ENCODE peak calls at places on chromosomes 11 and 22, in ten cellular contexts. X is PC-3; S is CD4-positive, alpha-beta memory T cell; G is body of pancreas; I is neuronal stem cell; L is IMR-90; P is HCT116; J is ovary; V is lower lobe of right lung; R is heart left ventricle. K is an unnamed sample.

GRCh38 chr11:10743354-10744035 is 7.6 kb upstream of the CTR9 start:
- DNase-seq in J (no peak), X (no peak), G (no peak), R (no peak), L (no peak), I (no peak), P (no peak), S (peak; percentile 52), V (no peak), K (no peak)

GRCh38 chr11:22343411-22344032 is 5.3 kb downstream of the SLC17A6 start:
- DNase-seq in J (no peak), I (peak; percentile 21), X (no peak), G (no peak), L (no peak), P (no peak), R (no peak), V (no peak), S (no peak), K (no peak)

GRCh38 chr11:10076458-10077141 is 217.4 kb downstream of the SBF2 start:
- DNase-seq in P (peak; percentile 19), R (peak; percentile 75), L (peak; percentile 63), V (no peak), I (no peak), G (peak; percentile 22), J (peak; percentile 36), X (peak; percentile 59), S (no peak), K (no peak)

GRCh38 chr22:38638216-38638615 is 18.0 kb downstream of the FAM227A start:
- DNase-seq in V (no peak), S (no peak), L (peak; percentile 31), J (no peak), I (no peak), G (no peak), P (no peak), X (no peak), R (no peak), K (no peak)

GRCh38 chr11:63858628-63859550 is 20.0 kb downstream of the MARK2 start:
- DNase-seq in G (no peak), S (no peak), R (peak; percentile 48), P (no peak), I (no peak), J (no peak), V (no peak), X (no peak), L (peak; percentile 90), K (no peak)

GRCh38 chr11:131745405-131745804 is 375.0 kb downstream of the NTM start:
- DNase-seq in J (no peak), I (no peak), S (no peak), X (peak; percentile 26), L (peak; percentile 84), R (no peak), P (no peak), V (no peak), G (no peak), K (no peak)

GRCh38 chr11:130873766-130874165 is 42.5 kb downstream of the SNX19 start:
- DNase-seq in P (no peak), R (no peak), S (no peak), J (no peak), L (peak; percentile 76), G (no peak), X (peak; percentile 70), V (no peak), I (no peak), K (no peak)

GRCh38 chr11:34899633-34900016 is 16.6 kb downstream of the APIP start:
- DNase-seq in V (no peak), P (no peak), R (no peak), X (no peak), G (no peak), S (no peak), L (no peak), I (no peak), J (no peak), K (no peak)

GRCh38 chr11:61195016-61195695 is 8.2 kb upstream of the PGA3 start:
- DNase-seq in L (no peak), R (no peak), S (no peak), V (no peak), I (no peak), G (no peak), P (no peak), J (no peak), X (no peak), K (no peak)

GRCh38 chr11:19087658-19088057 is 27.1 kb upstream of the MRGPRX2 start:
- DNase-seq in X (peak; percentile 92), P (no peak), G (no peak), J (no peak), V (no peak), R (no peak), L (peak; percentile 60), I (no peak), S (no peak), K (no peak)

GRCh38 chr11:10302744-10303557 is 1.9 kb upstream of the ADM start:
- DNase-seq in X (peak; percentile 67), V (peak; percentile 94), P (no peak), J (peak; percentile 94), S (peak; percentile 73), I (peak; percentile 46), G (peak; percentile 84), L (peak; percentile 59), R (peak; percentile 93), K (peak; percentile 92)

GRCh38 chr22:45351956-45352355 is 42.2 kb downstream of the FAM118A start:
- DNase-seq in R (no peak), X (no peak), S (no peak), I (no peak), G (no peak), P (no peak), L (no peak), J (no peak), V (no peak), K (no peak)

DNA sequence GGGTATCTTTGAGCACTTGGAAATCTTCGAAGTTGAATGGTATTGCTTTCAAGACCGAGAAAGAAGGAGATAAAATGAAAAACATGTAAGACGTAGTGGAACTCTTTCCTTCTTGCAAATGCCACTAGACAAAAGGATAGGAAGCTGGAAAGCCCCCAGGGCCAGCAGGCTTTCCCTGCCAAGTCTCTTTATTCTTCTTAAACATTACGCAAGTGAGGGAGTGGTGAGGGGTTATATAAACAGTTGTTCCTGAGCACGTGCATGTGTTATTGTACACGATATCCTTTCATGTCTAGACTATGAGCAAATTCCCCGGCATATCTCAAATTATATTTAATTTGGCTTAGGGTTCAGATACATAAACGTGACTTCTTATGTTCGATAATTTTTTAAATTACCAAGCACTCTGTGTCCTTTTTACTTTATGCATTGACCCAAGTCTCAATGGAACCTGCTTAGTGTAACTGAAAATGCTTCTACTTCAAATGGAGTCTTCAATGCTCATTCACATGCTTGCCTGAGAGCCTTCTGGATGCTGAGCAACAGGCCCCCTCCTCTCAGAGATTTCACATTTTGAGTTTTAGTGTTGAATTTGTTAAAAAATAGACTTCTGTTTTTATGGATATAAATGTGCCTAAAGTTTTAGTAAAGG is 59.0 kb downstream of the PPP2R1B start:
- DNase-seq in J (peak; percentile 79), P (no peak), X (peak; percentile 26), G (peak; percentile 64), L (peak; percentile 95), V (no peak), I (no peak), R (peak; percentile 52), S (no peak), K (no peak)
- H3K36me3 ChIP-seq in J (no peaks in the 10 kb centered on the region), P (peaks cover 13% of the 10 kb centered on the region), X (peaks cover 15% of the 10 kb centered on the region), G (peaks cover 6% of the 10 kb centered on the region), L (peaks cover 41% of the 10 kb centered on the region), V (peaks cover 71% of the 10 kb centered on the region), I (peaks cover 84% of the 10 kb centered on the region), R (no peaks in the 10 kb centered on the region), S (peaks cover 16% of the 10 kb centered on the region), K (no peaks in the 10 kb centered on the region)

GRCh38 chr11:12168114-12168513 is 57.7 kb downstream of the MICAL2 start:
- DNase-seq in S (no peak), P (no peak), R (no peak), I (no peak), V (no peak), J (no peak), X (no peak), G (no peak), L (no peak), K (no peak)
- H3K36me3 ChIP-seq in S (no peaks in the 10 kb centered on the region), P (no peaks in the 10 kb centered on the region), R (no peaks in the 10 kb centered on the region), I (no peaks in the 10 kb centered on the region), V (peaks cover 15% of the 10 kb centered on the region), J (no peaks in the 10 kb centered on the region), X (peaks cover 21% of the 10 kb centered on the region), G (no peaks in the 10 kb centered on the region), L (peaks cover 15% of the 10 kb centered on the region), K (no peaks in the 10 kb centered on the region)

GRCh38 chr22:25351631-25352293 is 132.3 kb downstream of the CRYBB2 start:
- DNase-seq in X (no peak), G (no peak), L (no peak), I (no peak), R (no peak), J (no peak), P (no peak), S (no peak), V (no peak), K (no peak)
- H3K36me3 ChIP-seq in X (peaks cover 13% of the 10 kb centered on the region), G (peaks cover 9% of the 10 kb centered on the region), L (peaks cover 51% of the 10 kb centered on the region), I (peaks cover 24% of the 10 kb centered on the region), R (no peaks in the 10 kb centered on the region), J (peaks cover 2% of the 10 kb centered on the region), P (peaks cover 8% of the 10 kb centered on the region), S (peaks cover 21% of the 10 kb centered on the region), V (peaks cover 89% of the 10 kb centered on the region), K (no peaks in the 10 kb centered on the region)

DNA sequence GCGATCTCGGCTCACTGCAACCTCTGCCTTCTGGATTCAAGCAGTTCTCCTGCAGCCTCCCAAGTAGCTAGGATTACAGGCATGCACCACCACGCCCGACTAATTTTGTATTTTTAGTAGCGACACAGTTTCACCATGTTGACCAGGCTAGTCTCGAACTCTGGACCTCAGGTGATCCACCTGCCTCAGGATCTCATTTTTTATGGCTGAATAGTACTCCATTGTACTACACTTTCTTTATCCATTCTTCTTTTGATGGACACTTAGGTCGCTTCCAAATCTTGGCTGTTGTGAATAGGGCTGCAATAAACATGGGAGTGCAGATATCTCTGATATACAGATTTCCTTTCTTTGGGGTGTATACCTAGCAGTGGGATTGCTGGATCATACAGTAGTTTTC is 20.8 kb downstream of the XRCC6 start:
- DNase-seq in V (no peak), P (no peak), J (no peak), I (no peak), S (no peak), R (no peak), X (no peak), L (no peak), G (no peak), K (no peak)
- H3K36me3 ChIP-seq in V (peaks cover 97% of the 10 kb centered on the region), P (peaks cover 63% of the 10 kb centered on the region), J (no peaks in the 10 kb centered on the region), I (peaks cover 94% of the 10 kb centered on the region), S (peaks cover 65% of the 10 kb centered on the region), R (no peaks in the 10 kb centered on the region), X (peaks cover 57% of the 10 kb centered on the region), L (peaks cover 56% of the 10 kb centered on the region), G (peaks cover 36% of the 10 kb centered on the region), K (no peaks in the 10 kb centered on the region)

DNA sequence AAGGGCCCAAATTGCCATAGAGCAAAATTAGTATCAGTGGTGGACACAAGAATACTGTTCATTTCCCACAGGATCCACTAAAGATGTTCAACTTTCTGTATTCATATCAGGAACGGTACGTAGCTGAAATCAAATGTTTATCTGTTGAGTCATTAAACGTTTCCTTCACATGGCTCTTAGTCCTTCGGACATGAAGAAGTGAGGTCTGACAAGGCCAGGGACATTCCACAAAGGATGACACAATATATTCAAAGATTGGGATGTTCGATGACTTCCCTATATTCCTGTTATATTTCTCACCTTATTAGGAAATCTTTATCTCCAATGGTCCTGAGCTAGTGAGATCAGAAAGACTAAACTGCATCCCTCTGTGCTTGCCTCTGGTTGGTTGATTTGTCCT is 129.0 kb downstream of the ETS1 start:
- DNase-seq in G (no peak), R (no peak), I (no peak), J (no peak), P (no peak), X (peak; percentile 84), V (no peak), S (no peak), L (peak; percentile 97), K (no peak)
- H3K36me3 ChIP-seq in G (peaks cover 6% of the 10 kb centered on the region), R (no peaks in the 10 kb centered on the region), I (peaks cover 57% of the 10 kb centered on the region), J (no peaks in the 10 kb centered on the region), P (no peaks in the 10 kb centered on the region), X (peaks cover 68% of the 10 kb centered on the region), V (peaks cover 68% of the 10 kb centered on the region), S (peaks cover 64% of the 10 kb centered on the region), L (peaks cover 28% of the 10 kb centered on the region), K (no peaks in the 10 kb centered on the region)

K was measured in breast epithelium.